ENCODE peak calls at places on chromosomes 4 and X, in seven cellular contexts. E, X, D, J, S, W and F are unnamed samples.

GRCh38 chr4:93658443-93658842 is 170.1 kb upstream of the ATOH1 start:
- DNase-seq in W (no peak), S (no peak), J (no peak), X (no peak), E (peak), D (no peak), F (no peak)

GRCh38 chr4:121876070-121876469 is 5.8 kb upstream of the BBS7 start:
- DNase-seq in X (no peak), J (no peak), E (no peak), S (no peak), W (no peak), D (no peak), F (no peak)

GRCh38 chr4:85720736-85721135 is 245.8 kb downstream of the ARHGAP24 start:
- DNase-seq in J (no peak), X (no peak), W (no peak), D (peak), E (peak), S (peak), F (no peak)

GRCh38 chr4:157072002-157072401 is 3.9 kb upstream of the GLRB start:
- DNase-seq in S (peak), E (peak), D (peak), J (no peak), X (no peak), W (no peak), F (no peak)

GRCh38 chrX:6203462-6204215 is 25.0 kb downstream of the NLGN4X start:
- DNase-seq in W (no peak), E (no peak), X (no peak), S (no peak), D (no peak), J (no peak), F (no peak)

GRCh38 chr4:38489924-38490639 is 173.9 kb upstream of the KLF3 start:
- DNase-seq in J (peak), S (peak), E (peak), D (peak), X (no peak), W (no peak), F (no peak)

GRCh38 chr4:176259330-176260090 is 9.5 kb downstream of the ASB5 start:
- DNase-seq in X (no peak), S (peak), J (no peak), D (peak), E (peak), W (no peak), F (no peak)

GRCh38 chr4:76383001-76383400 is 37.9 kb downstream of the CCDC158 start:
- DNase-seq in D (no peak), S (no peak), E (no peak), X (no peak), J (no peak), W (no peak), F (no peak)

GRCh38 chr4:90234916-90235547 is 107.8 kb downstream of the CCSER1 start:
- DNase-seq in E (no peak), X (peak), D (no peak), W (no peak), S (no peak), J (no peak), F (no peak)

GRCh38 chrX:31508338-31508737 is 436.5 kb upstream of the FTHL17 start:
- DNase-seq in D (peak), J (no peak), W (peak), X (no peak), S (peak), E (peak), F (no peak)

GRCh38 chrX:77014655-77015377 is 432.4 kb upstream of the FGF16 start:
- DNase-seq in S (peak), J (peak), W (peak), E (no peak), D (no peak), X (peak), F (no peak)

GRCh38 chr4:62548108-62548524 is 1348.0 kb downstream of the ADGRL3 start:
- DNase-seq in J (no peak), S (no peak), D (no peak), E (no peak), W (no peak), X (no peak), F (no peak)

GRCh38 chr4:170591076-170591475 is 501.3 kb upstream of the AADAT start:
- DNase-seq in E (peak), W (no peak), J (no peak), D (peak), S (peak), X (no peak), F (no peak)

GRCh38 chrX:74343970-74344622 is 40.1 kb downstream of the ZCCHC13 start:
- DNase-seq in D (peak), J (peak), X (peak), E (peak), S (peak), W (peak), F (no peak)

GRCh38 chrX:23372220-23372902 is 37.7 kb downstream of the PTCHD1 start:
- DNase-seq in D (no peak), X (no peak), S (peak), E (no peak), J (no peak), W (peak), F (no peak)

GRCh38 chr4:48008021-48008596 is 8.4 kb downstream of the CNGA1 start:
- DNase-seq in D (no peak), X (no peak), W (peak), J (no peak), E (no peak), S (peak), F (no peak)

GRCh38 chr4:69057620-69058409 is 38.5 kb upstream of the UGT2B7 start:
- DNase-seq in D (no peak), E (peak), W (peak), J (peak), X (no peak), S (peak), F (no peak)

GRCh38 chrX:153065389-153065788 is 6.9 kb upstream of the PNMA6A start:
- DNase-seq in W (no peak), S (no peak), D (no peak), E (no peak), X (no peak), J (no peak), F (no peak)

GRCh38 chr4:165345663-165346417 is 18.4 kb downstream of the MSMO1 start:
- DNase-seq in E (no peak), W (no peak), X (no peak), J (no peak), D (no peak), S (no peak), F (no peak)

GRCh38 chrX:27336466-27337091 is 126.6 kb downstream of the PPP4R3C start:
- DNase-seq in X (peak), S (peak), J (peak), E (peak), W (peak), D (no peak), F (no peak)

GRCh38 chr4:153523941-153524386 is 57.8 kb downstream of the TMEM131L start:
- DNase-seq in W (no peak), D (no peak), J (no peak), X (no peak), E (peak), S (no peak), F (no peak)

GRCh38 chr4:174578366-174578765 is 56.1 kb upstream of the HPGD start:
- DNase-seq in S (peak), D (peak), X (no peak), W (no peak), E (no peak), J (no peak), F (no peak)

GRCh38 chr4:3305610-3306371 is 13.0 kb downstream of the RGS12 start:
- DNase-seq in J (no peak), X (peak), W (no peak), S (no peak), E (peak), D (no peak), F (no peak)

GRCh38 chr4:126568652-126569580 is 1063.8 kb upstream of the INTU start:
- DNase-seq in S (no peak), W (no peak), D (no peak), X (no peak), E (no peak), J (no peak), F (no peak)

GRCh38 chrX:70755850-70756249 is 152.7 kb downstream of the TEX11 start:
- DNase-seq in J (no peak), W (no peak), S (no peak), D (no peak), E (no peak), X (no peak), F (no peak)

GRCh38 chrX:45198706-45199105 is 2.0 kb downstream of the DIPK2B start:
- DNase-seq in X (no peak), W (no peak), E (no peak), D (no peak), S (no peak), J (no peak), F (no peak)

GRCh38 chr4:73388887-73389286 is 15.2 kb upstream of the ALB start:
- DNase-seq in J (no peak), D (no peak), X (no peak), S (no peak), W (no peak), E (no peak), F (no peak)

GRCh38 chr4:173399016-173399415 is at the start of gene SCRG1:
- DNase-seq in J (peak), S (no peak), W (peak), D (no peak), E (peak), X (no peak), F (no peak)

GRCh38 chrX:49155243-49155899 is 7.2 kb upstream of the MAGIX start:
- DNase-seq in D (peak), X (peak), J (peak), S (peak), E (peak), W (peak), F (no peak)

GRCh38 chrX:131588995-131589394 is 45.1 kb downstream of the OR13H1 start:
- DNase-seq in E (no peak), S (no peak), D (no peak), J (no peak), W (no peak), X (no peak), F (no peak)

GRCh38 chr4:148922497-148922896 is 480.3 kb upstream of the NR3C2 start:
- DNase-seq in W (no peak), D (no peak), S (no peak), X (no peak), E (no peak), J (no peak), F (no peak)

DNA sequence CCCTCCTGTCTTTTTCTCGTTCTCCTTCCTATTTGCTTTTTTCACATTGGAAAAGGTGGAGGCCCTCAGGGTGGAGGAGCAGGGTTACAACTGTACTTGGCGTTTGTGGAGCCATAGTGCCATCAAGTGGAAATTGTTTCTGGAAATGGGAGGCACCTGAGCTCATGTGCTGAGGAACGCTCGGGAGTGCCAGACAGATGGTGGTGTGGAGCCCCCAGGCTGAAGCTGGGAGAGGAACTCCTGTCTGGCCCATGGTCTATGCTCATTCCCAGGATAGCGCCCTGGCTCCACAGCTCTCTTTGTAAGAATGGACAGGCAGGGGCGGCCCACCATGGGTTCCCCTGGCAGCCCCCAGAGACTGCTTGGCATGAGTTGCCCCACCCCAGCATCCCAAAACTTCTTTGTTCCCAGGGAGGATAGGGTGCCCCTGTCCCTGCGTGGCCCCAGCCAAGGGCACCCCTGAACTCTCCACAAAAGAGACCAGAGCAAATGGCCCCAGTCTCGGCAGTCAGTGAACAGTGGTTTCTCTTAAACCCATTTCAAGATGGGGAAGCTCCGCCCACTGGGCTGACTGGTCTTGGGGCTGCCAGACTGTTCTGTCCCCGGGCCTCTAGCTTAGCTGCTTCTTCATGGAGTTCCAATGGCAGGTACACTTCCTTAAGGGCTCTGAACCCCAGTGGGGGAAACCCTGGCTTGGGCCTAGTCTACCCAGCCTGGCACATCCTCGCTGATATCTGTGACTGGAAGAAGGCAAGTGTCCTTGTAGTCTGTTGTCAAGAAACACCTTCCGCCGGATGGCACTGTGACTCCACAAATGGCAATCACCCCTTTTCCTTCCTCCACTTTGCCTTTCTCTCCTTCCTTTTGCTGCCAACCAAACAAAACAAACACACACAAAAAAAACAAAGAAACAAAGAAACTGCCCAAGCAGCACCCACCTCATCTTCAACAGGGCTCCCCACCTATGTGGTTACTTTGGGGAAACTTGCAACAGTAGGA is 70.1 kb downstream of the NBDY start:
- DNase-seq in J (no peak), E (no peak), D (no peak), X (peak), W (no peak), S (no peak), F (peak)
- TF ChIP-seq CTCF in J (no peak), E (peak), D (no peak), X (no peak), W (no peak), S (no peak), F (no peak)

GRCh38 chr4:96356591-96357360 is 516.9 kb downstream of the PDHA2 start:
- DNase-seq in J (no peak), W (no peak), X (no peak), S (peak), E (no peak), D (no peak), F (no peak)

GRCh38 chr4:96355414-96355813 is 515.5 kb downstream of the PDHA2 start:
- DNase-seq in X (no peak), D (no peak), E (no peak), W (no peak), J (no peak), S (no peak), F (no peak)

GRCh38 chr4:96347582-96347981 is 507.7 kb downstream of the PDHA2 start:
- DNase-seq in S (peak), D (no peak), W (no peak), E (no peak), J (no peak), X (no peak), F (no peak)

GRCh38 chr4:96354036-96354712 is 514.3 kb downstream of the PDHA2 start:
- DNase-seq in S (peak), W (peak), X (no peak), E (no peak), D (no peak), J (no peak), F (no peak)

DNA sequence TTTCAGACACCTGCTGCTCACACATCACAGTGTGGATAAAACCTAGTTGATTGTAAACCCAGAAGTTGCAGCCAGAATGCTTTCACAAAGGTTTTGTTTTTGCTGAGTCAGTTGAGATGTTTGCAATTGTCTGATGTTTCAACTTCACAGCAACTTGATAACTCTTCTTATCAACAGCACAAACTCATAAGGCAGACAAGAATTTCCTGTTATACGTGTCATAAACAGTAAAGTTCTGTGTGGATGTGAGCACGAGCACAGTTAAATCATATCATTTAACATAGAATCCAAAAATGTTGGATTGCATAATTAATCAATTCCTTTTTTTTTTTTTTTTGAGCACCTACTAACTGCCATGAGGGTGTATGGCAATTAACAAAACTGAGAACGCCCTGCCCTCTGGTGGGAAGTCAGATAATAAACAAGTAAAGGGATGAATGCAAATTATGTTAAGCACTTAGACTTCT is 512.2 kb downstream of the PDHA2 start:
- DNase-seq in J (peak), W (peak), D (no peak), E (no peak), S (peak), X (no peak), F (no peak)
- TF ChIP-seq CTCF in J (peak), W (peak), D (no peak), E (no peak), S (peak), X (no peak), F (peak)

GRCh38 chr4:150581611-150582010 is 340 bp upstream of the MAB21L2 start:
- DNase-seq in J (peak), W (peak), E (peak), D (no peak), S (peak), X (no peak), F (no peak)

GRCh38 chr4:150581206-150581605 is 745 bp upstream of the MAB21L2 start:
- DNase-seq in D (no peak), J (no peak), W (no peak), S (no peak), E (no peak), X (no peak), F (no peak)

GRCh38 chr4:150583287-150584197 is 1.6 kb downstream of the MAB21L2 start:
- DNase-seq in E (peak), X (no peak), S (peak), J (peak), D (no peak), W (peak), F (peak)

GRCh38 chr4:150582881-150583286 is 933 bp downstream of the MAB21L2 start:
- DNase-seq in X (no peak), W (peak), J (peak), D (no peak), E (peak), S (peak), F (no peak)

GRCh38 chr4:150582101-150582565 is at the start of gene MAB21L2:
- DNase-seq in J (no peak), S (peak), D (no peak), W (peak), X (no peak), E (peak), F (no peak)
- TF ChIP-seq CTCF in J (no peak), S (peak), D (no peak), W (no peak), X (no peak), E (no peak), F (peak)

GRCh38 chr4:78748361-78748760 is 27.8 kb upstream of the BMP2K start:
- DNase-seq in W (no peak), J (no peak), X (no peak), E (peak), S (no peak), D (peak), F (no peak)
- TF ChIP-seq CTCF in W (no peak), J (no peak), X (no peak), E (no peak), S (no peak), D (no peak), F (no peak)

GRCh38 chr4:1381944-1382541 is 24.2 kb downstream of the NKX1-1 start:
- DNase-seq in D (no peak), S (no peak), X (no peak), W (no peak), E (no peak), J (no peak), F (peak)
- TF ChIP-seq CTCF in D (no peak), S (no peak), X (no peak), W (no peak), E (no peak), J (no peak), F (no peak)

DNA sequence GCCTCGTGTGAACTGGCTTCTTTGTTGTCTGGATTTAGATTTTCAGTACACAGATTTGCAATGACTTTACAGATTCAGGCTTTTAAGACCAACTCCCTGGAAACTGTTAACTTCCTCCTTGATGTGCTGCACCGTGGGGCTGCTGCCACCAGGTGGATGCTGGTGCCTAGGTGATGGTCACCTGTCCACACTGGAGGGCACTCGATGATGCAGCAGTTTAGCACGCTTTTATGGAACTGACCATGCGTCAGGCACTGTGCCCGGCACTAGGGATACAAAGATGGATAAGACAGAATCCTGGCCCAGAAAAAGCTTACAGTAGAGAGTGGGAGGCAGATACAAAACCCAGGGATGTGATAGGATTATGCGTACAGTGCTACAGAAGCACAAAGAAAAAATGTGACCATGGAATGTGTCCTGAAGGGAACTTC is 180.7 kb downstream of the CEP135 start:
- DNase-seq in J (no peak), S (no peak), E (no peak), W (no peak), X (no peak), D (no peak), F (no peak)
- TF ChIP-seq CTCF in J (peak), S (peak), E (no peak), W (peak), X (no peak), D (no peak), F (peak)

DNA sequence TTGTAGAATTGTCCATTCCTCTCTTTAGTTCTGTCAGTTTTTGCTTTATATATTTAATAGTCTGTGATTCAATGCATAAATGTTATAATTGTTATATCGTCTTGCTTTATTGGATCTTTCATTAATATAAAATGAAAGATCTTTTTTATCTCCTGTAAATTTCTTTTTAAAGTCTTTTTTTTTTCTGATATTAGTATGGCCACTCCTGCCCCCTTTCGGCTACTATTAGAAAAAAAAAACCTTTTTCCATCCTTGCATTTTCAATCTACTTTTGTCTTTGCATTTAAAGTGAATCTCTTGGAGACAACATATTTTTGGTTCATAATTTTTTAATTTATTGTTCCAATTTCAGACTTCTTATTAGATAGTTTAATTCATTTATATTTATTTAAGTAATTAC is 677.4 kb upstream of the NDST4 start:
- DNase-seq in D (no peak), W (no peak), E (no peak), X (no peak), S (no peak), J (no peak), F (no peak)
- TF ChIP-seq CTCF in D (no peak), W (no peak), E (no peak), X (no peak), S (no peak), J (peak), F (peak)

GRCh38 chrX:40081679-40082068 is 16.1 kb downstream of the BCOR start:
- DNase-seq in J (no peak), S (peak), E (no peak), W (no peak), D (no peak), X (no peak), F (no peak)

GRCh38 chrX:40080896-40081678 is 16.7 kb downstream of the BCOR start:
- DNase-seq in E (no peak), W (no peak), J (no peak), S (no peak), X (no peak), D (no peak), F (no peak)

GRCh38 chrX:40077906-40078305 is 19.9 kb downstream of the BCOR start:
- DNase-seq in J (no peak), E (no peak), W (no peak), D (no peak), X (no peak), S (no peak), F (no peak)

GRCh38 chrX:40078489-40079288 is 19.1 kb downstream of the BCOR start:
- DNase-seq in W (no peak), D (no peak), X (no peak), J (no peak), S (no peak), E (no peak), F (no peak)

GRCh38 chrX:40079572-40079971 is 18.2 kb downstream of the BCOR start:
- DNase-seq in D (no peak), W (no peak), J (no peak), E (no peak), X (no peak), S (no peak), F (no peak)
- TF ChIP-seq CTCF in D (no peak), W (no peak), J (no peak), E (no peak), X (no peak), S (no peak), F (no peak)